ENCODE peak calls at places on chromosome X, in six cellular contexts. H, X, M, E, P and W are unnamed samples.

GRCh38 chrX:20362268-20363002 is 95.7 kb upstream of the RPS6KA3 start:
- DNase-seq in X (peak), E (peak), P (peak), H (no peak), M (peak), W (no peak)

GRCh38 chrX:78595901-78596502 is 63.1 kb downstream of the RTL3 start:
- DNase-seq in H (no peak), M (peak), X (peak), E (peak), P (peak), W (no peak)

GRCh38 chrX:73563740-73564073 is 710 bp downstream of the CHIC1 start:
- DNase-seq in E (peak), X (peak), H (no peak), P (peak), M (peak), W (peak)

GRCh38 chrX:106286053-106286650 is 118.0 kb downstream of the PWWP3B start:
- DNase-seq in P (no peak), H (no peak), X (peak), E (no peak), M (peak), W (no peak)

GRCh38 chrX:24956828-24957227 is 58.9 kb downstream of the ARX start:
- DNase-seq in H (no peak), M (peak), X (peak), P (peak), E (peak), W (no peak)

GRCh38 chrX:69236641-69237040 is 71.4 kb upstream of the PJA1 start:
- DNase-seq in H (no peak), X (no peak), P (no peak), E (no peak), M (no peak), W (no peak)

GRCh38 chrX:41441934-41442823 is 5.0 kb upstream of the NYX start:
- DNase-seq in H (peak), M (peak), E (peak), P (peak), X (peak), W (peak)

GRCh38 chrX:57918750-57919436 is 8.6 kb upstream of the ZXDA start:
- DNase-seq in E (peak), M (peak), P (peak), H (no peak), X (peak), W (no peak)

GRCh38 chrX:132413459-132413858 is 75.4 kb downstream of the MBNL3 start:
- DNase-seq in H (no peak), X (no peak), E (no peak), M (no peak), P (peak), W (no peak)

GRCh38 chrX:55579115-55579514 is 44.1 kb upstream of the FOXR2 start:
- DNase-seq in X (no peak), P (no peak), M (no peak), E (no peak), H (no peak), W (no peak)

GRCh38 chrX:39574178-39574577 is 523.6 kb downstream of the BCOR start:
- DNase-seq in P (no peak), H (no peak), M (no peak), E (no peak), X (no peak), W (no peak)

GRCh38 chrX:149871940-149872339 is 9.0 kb upstream of the MAGEA8 start:
- DNase-seq in E (no peak), M (peak), H (peak), X (peak), P (peak), W (peak)

GRCh38 chrX:35098419-35098818 is 155.8 kb downstream of the FAM47B start:
- DNase-seq in E (no peak), P (no peak), X (peak), M (peak), H (no peak), W (no peak)

GRCh38 chrX:129798888-129799287 is 19.1 kb downstream of the SASH3 start:
- DNase-seq in X (no peak), E (no peak), M (no peak), H (no peak), P (no peak), W (no peak)

GRCh38 chrX:357693-358471 is 28.8 kb downstream of the PPP2R3B start:
- DNase-seq in X (peak), M (peak), E (no peak), H (no peak), P (peak), W (no peak)

GRCh38 chrX:130878350-130879341 is 24.4 kb downstream of the ENOX2 start:
- DNase-seq in H (no peak), E (peak), M (peak), X (peak), P (peak), W (no peak)

GRCh38 chrX:110734894-110735541 is 60.6 kb downstream of the CHRDL1 start:
- DNase-seq in M (peak), E (peak), H (no peak), X (peak), P (no peak), W (no peak)

GRCh38 chrX:41273638-41274037 is 60.3 kb upstream of the DDX3X start:
- DNase-seq in P (peak), M (peak), X (no peak), H (no peak), E (no peak), W (no peak)

GRCh38 chrX:152810403-152810802 is 20.2 kb downstream of the CETN2 start:
- DNase-seq in E (no peak), H (no peak), P (peak), M (no peak), X (no peak), W (no peak)

GRCh38 chrX:142036111-142036510 is 132.4 kb downstream of the MAGEC1 start:
- DNase-seq in P (peak), X (peak), M (peak), H (no peak), E (peak), W (no peak)

GRCh38 chrX:55908685-55909212 is 191.2 kb downstream of the RRAGB start:
- DNase-seq in P (peak), X (peak), E (peak), M (peak), H (peak), W (peak)

GRCh38 chrX:23901805-23902204 is 5.9 kb downstream of the APOO start:
- DNase-seq in X (peak), P (peak), M (peak), H (peak), E (peak), W (peak)

GRCh38 chrX:6941041-6941440 is 206.5 kb upstream of the STS start:
- DNase-seq in X (peak), M (no peak), E (peak), P (no peak), H (no peak), W (no peak)

GRCh38 chrX:57771689-57772088 is 91.6 kb upstream of the NLRP2B start:
- DNase-seq in X (no peak), P (no peak), M (no peak), H (no peak), E (no peak), W (no peak)

GRCh38 chrX:15855562-15856256 is 1.1 kb upstream of the AP1S2 start:
- DNase-seq in P (no peak), M (no peak), X (no peak), E (no peak), H (no peak), W (no peak)

GRCh38 chrX:21800344-21800770 is 39.1 kb upstream of the MBTPS2 start:
- DNase-seq in M (no peak), X (peak), E (peak), P (peak), H (no peak), W (no peak)

GRCh38 chrX:64206556-64207162 is 1.2 kb upstream of the AMER1 start:
- DNase-seq in P (no peak), M (peak), H (no peak), X (peak), E (peak), W (no peak)

GRCh38 chrX:46814966-46815365 is 21.9 kb upstream of the RP2 start:
- DNase-seq in E (no peak), H (no peak), P (no peak), M (no peak), X (no peak), W (no peak)

GRCh38 chrX:105483011-105483410 is 262.5 kb upstream of the TEX13A start:
- DNase-seq in M (peak), X (peak), E (peak), H (no peak), P (no peak), W (no peak)

GRCh38 chrX:102858826-102859627 is 78.0 kb upstream of the RAB40AL start:
- DNase-seq in H (no peak), X (no peak), P (no peak), M (no peak), E (no peak), W (no peak)

GRCh38 chrX:9816094-9816700 is 30.0 kb downstream of the SHROOM2 start:
- DNase-seq in X (peak), H (no peak), E (no peak), P (no peak), M (no peak), W (no peak)

GRCh38 chrX:40072246-40072645 is 25.5 kb downstream of the BCOR start:
- DNase-seq in H (no peak), E (no peak), M (no peak), X (no peak), P (no peak), W (no peak)

GRCh38 chrX:11189097-11189496 is 78.0 kb downstream of the HCCS start:
- DNase-seq in M (no peak), H (no peak), X (no peak), P (no peak), E (no peak), W (no peak)

GRCh38 chrX:118181030-118181429 is 64.4 kb upstream of the KLHL13 start:
- DNase-seq in E (peak), P (no peak), H (no peak), M (peak), X (no peak), W (no peak)

GRCh38 chrX:123481908-123482873 is 250.7 kb downstream of the THOC2 start:
- DNase-seq in P (no peak), X (peak), E (peak), H (no peak), M (peak), W (no peak)

GRCh38 chrX:50067435-50068292 is 133.1 kb downstream of the AKAP4 start:
- DNase-seq in X (peak), M (peak), H (no peak), E (peak), P (peak), W (no peak)

GRCh38 chrX:96715412-96715940 is 30.8 kb downstream of the DIAPH2 start:
- DNase-seq in X (no peak), H (no peak), P (peak), E (peak), M (peak), W (no peak)

GRCh38 chrX:69068295-69069085 is 96.8 kb downstream of the PJA1 start:
- DNase-seq in X (no peak), H (no peak), E (no peak), P (no peak), M (no peak), W (no peak)

GRCh38 chrX:45794323-45794994 is 593.8 kb upstream of the DIPK2B start:
- DNase-seq in P (no peak), E (no peak), H (no peak), M (no peak), X (no peak), W (no peak)

DNA sequence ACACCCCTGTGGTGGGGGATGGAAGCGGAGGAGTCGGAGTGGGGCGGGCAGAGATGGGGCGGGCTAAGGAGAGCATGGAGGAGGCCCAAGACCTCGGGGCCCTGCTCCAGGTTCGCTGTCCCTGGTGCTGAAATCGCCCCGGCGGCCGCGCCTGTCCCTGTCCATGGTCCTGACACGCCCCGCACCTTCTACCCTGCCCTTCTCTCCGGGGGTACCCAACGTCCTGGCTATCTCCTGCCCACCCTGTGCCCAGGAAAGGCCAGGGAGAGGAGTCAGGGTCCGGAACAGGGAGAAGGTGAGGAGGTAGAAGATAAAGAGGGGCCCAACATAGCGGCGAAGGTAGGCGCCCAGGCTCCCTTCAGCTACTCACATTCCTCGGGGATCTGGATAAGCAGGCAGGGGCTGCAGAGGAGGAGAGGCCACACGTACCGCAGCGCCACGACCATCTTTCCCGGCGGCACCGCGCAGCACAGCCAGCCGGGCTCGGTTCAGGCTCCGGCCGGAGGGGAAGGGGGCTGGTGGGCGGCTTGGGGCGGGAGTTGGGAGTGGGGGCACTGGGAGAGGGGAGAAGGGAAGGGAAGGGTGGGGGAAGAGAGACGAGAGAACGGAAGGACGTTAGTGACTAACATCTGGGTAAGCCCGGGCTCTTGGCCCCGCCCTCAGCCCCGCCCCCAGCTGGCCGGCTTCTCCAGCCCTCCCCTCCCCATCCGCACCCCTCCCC is 10.4 kb downstream of the L1CAM start:
- DNase-seq in H (peak), M (peak), X (peak), E (peak), P (no peak), W (peak)
- TF ChIP-seq CTCF in H (no peak), M (no peak), X (no peak), E (no peak), P (no peak), W (no peak)

DNA sequence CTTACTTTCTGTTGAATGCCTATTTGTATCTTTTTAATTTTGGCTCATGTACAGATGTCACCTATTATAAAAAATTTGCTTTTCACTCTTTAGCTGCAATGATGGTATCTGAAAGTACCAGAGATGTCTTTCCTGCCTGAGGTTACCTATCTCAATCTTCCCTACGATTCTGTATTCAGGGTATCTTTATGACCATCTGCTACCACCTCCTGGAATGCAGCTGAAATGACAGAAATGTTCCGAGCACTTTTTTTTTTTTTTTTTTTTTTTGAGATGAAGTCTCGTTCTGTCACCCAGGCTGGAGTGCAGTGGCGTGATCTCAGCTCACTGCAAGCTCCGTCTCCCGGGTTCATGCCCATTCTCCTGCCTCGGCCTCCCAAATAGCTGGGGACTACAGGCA is 136.4 kb downstream of the REPS2 start:
- DNase-seq in X (peak), M (no peak), E (peak), P (peak), H (no peak), W (no peak)
- TF ChIP-seq CTCF in X (no peak), M (no peak), E (peak), P (peak), H (no peak), W (no peak)

GRCh38 chrX:71911023-71911730 is 532 bp downstream of the NHSL2 start:
- DNase-seq in H (peak), P (peak), M (no peak), E (no peak), X (no peak), W (peak)
- TF ChIP-seq CTCF in H (no peak), P (peak), M (no peak), E (no peak), X (peak), W (no peak)

DNA sequence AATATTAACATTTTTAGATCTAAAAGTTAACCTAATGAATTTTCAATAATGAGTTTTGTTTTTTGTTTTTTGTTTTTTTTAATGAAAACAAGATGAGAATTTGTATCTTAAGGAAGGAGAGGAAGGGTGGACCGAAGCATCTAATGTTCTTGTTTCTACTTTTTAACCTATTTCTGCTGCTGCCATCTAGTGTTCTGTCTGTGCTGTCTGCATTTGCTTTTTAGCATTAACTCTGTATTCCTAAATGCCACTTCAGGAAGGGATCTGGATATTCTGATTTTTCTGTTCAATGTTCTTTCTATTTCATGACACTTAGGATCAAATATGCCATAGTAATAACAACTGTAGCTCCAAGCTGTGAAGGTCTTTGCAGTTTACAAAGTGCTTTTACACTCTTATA is 161.7 kb downstream of the BRWD3 start:
- DNase-seq in X (peak), E (peak), H (no peak), M (peak), P (peak), W (no peak)
- TF ChIP-seq CTCF in X (peak), E (peak), H (peak), M (peak), P (peak), W (peak)

GRCh38 chrX:107713205-107714195 is 62.1 kb downstream of the TSC22D3 start:
- DNase-seq in P (no peak), H (no peak), M (peak), E (peak), X (peak), W (no peak)

GRCh38 chrX:107712231-107713204 is 63.1 kb downstream of the TSC22D3 start:
- DNase-seq in H (no peak), E (peak), X (peak), M (peak), P (no peak), W (no peak)

GRCh38 chrX:107715331-107716044 is 60.1 kb downstream of the TSC22D3 start:
- DNase-seq in H (no peak), P (no peak), M (peak), X (peak), E (no peak), W (no peak)

GRCh38 chrX:107716045-107716684 is 59.4 kb downstream of the TSC22D3 start:
- DNase-seq in H (peak), M (peak), X (peak), E (no peak), P (no peak), W (peak)

GRCh38 chrX:107714196-107714811 is 61.3 kb downstream of the TSC22D3 start:
- DNase-seq in E (peak), P (no peak), M (peak), H (no peak), X (peak), W (no peak)
- TF ChIP-seq CTCF in E (peak), P (no peak), M (peak), H (no peak), X (peak), W (no peak)

GRCh38 chrX:134377537-134377936 is 82.4 kb upstream of the HPRT1 start:
- DNase-seq in X (peak), E (peak), H (no peak), M (peak), P (peak), W (no peak)
- TF ChIP-seq CTCF in X (peak), E (peak), H (peak), M (peak), P (peak), W (no peak)